ENCODE peak calls at places on chromosome 17, in five cellular contexts. One of them, this sample, is unnamed.

GRCh38 chr17:30926516-30926915 is 4.8 kb downstream of the ADAP2 start:
- DNase-seq in retinal pigment epithelial cell: no peak
- DNase-seq in PC-9: no peak
- DNase-seq in OCI-LY7: no peak
- DNase-seq in ovary: no peak
- DNase-seq in this sample: no peak

GRCh38 chr17:1898872-1899271 is 69.1 kb downstream of the RPA1 start:
- DNase-seq in retinal pigment epithelial cell: no peak
- DNase-seq in ovary: no peak
- DNase-seq in OCI-LY7: no peak
- DNase-seq in PC-9: no peak
- DNase-seq in this sample: no peak

GRCh38 chr17:45240905-45241314 is 19.2 kb downstream of the FMNL1 start:
- DNase-seq in ovary: no peak
- DNase-seq in PC-9: no peak
- DNase-seq in retinal pigment epithelial cell: no peak
- DNase-seq in OCI-LY7: no peak
- DNase-seq in this sample: no peak

GRCh38 chr17:74303300-74303699 is 22.7 kb upstream of the KIF19 start:
- DNase-seq in PC-9: no peak
- DNase-seq in ovary: no peak
- DNase-seq in retinal pigment epithelial cell: no peak
- DNase-seq in OCI-LY7: no peak
- DNase-seq in this sample: no peak

GRCh38 chr17:7313890-7314718 is 1.1 kb downstream of the GPS2 start:
- DNase-seq in PC-9: no peak
- DNase-seq in ovary: no peak
- DNase-seq in OCI-LY7: peak
- DNase-seq in retinal pigment epithelial cell: no peak
- DNase-seq in this sample: peak

GRCh38 chr17:65020284-65020683 is 36.3 kb downstream of the GNA13 start:
- DNase-seq in OCI-LY7: no peak
- DNase-seq in PC-9: no peak
- DNase-seq in retinal pigment epithelial cell: peak
- DNase-seq in ovary: no peak
- DNase-seq in this sample: no peak

GRCh38 chr17:6072157-6072556 is 2.0 kb downstream of the WSCD1 start:
- DNase-seq in PC-9: no peak
- DNase-seq in ovary: no peak
- DNase-seq in retinal pigment epithelial cell: no peak
- DNase-seq in OCI-LY7: no peak
- DNase-seq in this sample: peak

GRCh38 chr17:61054430-61054829 is 345.2 kb upstream of the TBX2 start:
- DNase-seq in PC-9: no peak
- DNase-seq in OCI-LY7: no peak
- DNase-seq in ovary: no peak
- DNase-seq in retinal pigment epithelial cell: no peak
- DNase-seq in this sample: no peak

GRCh38 chr17:39926588-39927100 is 757 bp downstream of the ORMDL3 start:
- DNase-seq in ovary: peak
- DNase-seq in retinal pigment epithelial cell: no peak
- DNase-seq in OCI-LY7: peak
- DNase-seq in PC-9: peak
- DNase-seq in this sample: peak

GRCh38 chr17:6712058-6712853 is 913 bp downstream of the SLC13A5 start:
- DNase-seq in retinal pigment epithelial cell: no peak
- DNase-seq in ovary: peak
- DNase-seq in OCI-LY7: no peak
- DNase-seq in PC-9: peak
- DNase-seq in this sample: peak